ENCODE peak calls at places on chromosomes 16 and 17, in six cellular contexts. E is non-pigmented ciliary epithelial cell, M is A549, G is Peyer's patch, V is DMS 273 treated with DMSO at 0.1 percent for 48 hours, Z is HFFc6. R is an unnamed sample.

GRCh38 chr17:32755045-32755805 is 121.7 kb downstream of the MYO1D start:
- DNase-seq in E (peak; percentile 61), M (peak; percentile 55), G (no peak), V (peak; percentile 67), Z (peak; percentile 80), R (no peak)

GRCh38 chr16:29310852-29311314 is 95.6 kb downstream of the NPIPB11 start:
- DNase-seq in E (no peak), M (no peak), G (no peak), V (no peak), Z (no peak), R (no peak)

GRCh38 chr16:2507052-2507678 is 6.6 kb upstream of the ATP6V0C start:
- DNase-seq in E (no peak), M (no peak), G (peak; percentile 86), V (no peak), Z (no peak), R (no peak)

GRCh38 chr16:68417711-68418301 is 30.5 kb downstream of the SMPD3 start:
- DNase-seq in E (no peak), M (no peak), G (peak; percentile 91), V (no peak), Z (no peak), R (peak; percentile 51)

GRCh38 chr17:20189322-20189721 is 180.2 kb downstream of the SPECC1 start:
- DNase-seq in E (no peak), M (no peak), G (no peak), V (no peak), Z (peak; percentile 35), R (no peak)

GRCh38 chr17:59521465-59522126 is 43.8 kb upstream of the DHX40 start:
- DNase-seq in E (no peak), M (peak; percentile 88), G (peak; percentile 73), V (peak; percentile 21), Z (peak; percentile 43), R (peak; percentile 28)

GRCh38 chr16:69799601-69800000 is 37.5 kb downstream of the WWP2 start:
- DNase-seq in E (no peak), M (no peak), G (no peak), V (no peak), Z (no peak), R (no peak)

GRCh38 chr16:8914098-8914497 is 31.9 kb downstream of the LITAFD start:
- DNase-seq in E (no peak), M (no peak), G (no peak), V (no peak), Z (no peak), R (no peak)

GRCh38 chr16:84103678-84104077 is 13.1 kb downstream of the MBTPS1 start:
- DNase-seq in E (no peak), M (no peak), G (no peak), V (no peak), Z (no peak), R (no peak)

GRCh38 chr17:31583795-31584340 is 192.4 kb downstream of the RAB11FIP4 start:
- DNase-seq in E (no peak), M (no peak), G (no peak), V (no peak), Z (no peak), R (no peak)

GRCh38 chr17:4509923-4510614 is 11.4 kb downstream of the SPNS2 start:
- DNase-seq in E (no peak), M (no peak), G (no peak), V (no peak), Z (no peak), R (no peak)

GRCh38 chr16:27579086-27579980 is 29.4 kb downstream of the KATNIP start:
- DNase-seq in E (peak; percentile 31), M (no peak), G (no peak), V (no peak), Z (peak; percentile 41), R (no peak)

GRCh38 chr17:32281011-32281451 is 15.4 kb downstream of the RHBDL3 start:
- DNase-seq in E (no peak), M (no peak), G (no peak), V (no peak), Z (no peak), R (no peak)

GRCh38 chr17:44587339-44587738 is 30.1 kb downstream of the FZD2 start:
- DNase-seq in E (peak; percentile 86), M (peak; percentile 96), G (no peak), V (no peak), Z (peak; percentile 79), R (no peak)

GRCh38 chr17:2563061-2563460 is 30.4 kb upstream of the PAFAH1B1 start:
- DNase-seq in E (no peak), M (no peak), G (no peak), V (no peak), Z (no peak), R (no peak)

GRCh38 chr17:65629234-65629690 is 67.8 kb upstream of the AXIN2 start:
- DNase-seq in E (no peak), M (no peak), G (no peak), V (no peak), Z (no peak), R (no peak)

GRCh38 chr16:67562918-67563707 is 787 bp downstream of the CTCF start:
- DNase-seq in E (no peak), M (no peak), G (peak; percentile 81), V (no peak), Z (peak; percentile 33), R (peak; percentile 42)

GRCh38 chr17:31475378-31476162 is 84.1 kb downstream of the RAB11FIP4 start:
- DNase-seq in E (no peak), M (no peak), G (no peak), V (no peak), Z (no peak), R (no peak)

GRCh38 chr16:75424096-75424762 is 9.1 kb downstream of the CFDP1 start:
- DNase-seq in E (no peak), M (no peak), G (no peak), V (no peak), Z (no peak), R (no peak)

GRCh38 chr17:69523252-69523861 is 108.9 kb downstream of the MAP2K6 start:
- DNase-seq in E (no peak), M (peak; percentile 28), G (peak; percentile 56), V (peak; percentile 30), Z (peak; percentile 43), R (no peak)

GRCh38 chr16:1035066-1035415 is 37.5 kb upstream of the SSTR5 start:
- DNase-seq in E (no peak), M (no peak), G (no peak), V (no peak), Z (no peak), R (no peak)

GRCh38 chr16:12184419-12184831 is 207.9 kb downstream of the SNX29 start:
- DNase-seq in E (no peak), M (no peak), G (no peak), V (no peak), Z (no peak), R (no peak)

GRCh38 chr16:11005611-11005975 is 61.2 kb downstream of the CLEC16A start:
- DNase-seq in E (no peak), M (no peak), G (no peak), V (no peak), Z (peak; percentile 31), R (no peak)

GRCh38 chr17:60086822-60087591 is 8.3 kb upstream of the HEATR6 start:
- DNase-seq in E (no peak), M (no peak), G (no peak), V (peak; percentile 64), Z (peak; percentile 74), R (no peak)

GRCh38 chr17:73184133-73184993 is 8.5 kb upstream of the COG1 start:
- DNase-seq in E (no peak), M (no peak), G (no peak), V (no peak), Z (no peak), R (no peak)

GRCh38 chr16:1691276-1691675 is 13.2 kb downstream of the JPT2 start:
- DNase-seq in E (no peak), M (no peak), G (no peak), V (no peak), Z (peak; percentile 47), R (no peak)

GRCh38 chr17:2883544-2884203 is 87.4 kb downstream of the RAP1GAP2 start:
- DNase-seq in E (no peak), M (peak; percentile 84), G (no peak), V (no peak), Z (no peak), R (no peak)

GRCh38 chr16:23903001-23903414 is 67.2 kb downstream of the PRKCB start:
- DNase-seq in E (no peak), M (no peak), G (no peak), V (no peak), Z (no peak), R (no peak)

GRCh38 chr16:69408451-69408850 is 16.0 kb upstream of the CYB5B start:
- DNase-seq in E (no peak), M (no peak), G (peak; percentile 81), V (no peak), Z (no peak), R (no peak)

R was measured in activated gamma-delta T cell treated with anti-CD3 and anti-CD28 coated beads, Interleukin-2, amount 50 U/mL, for 16 hours.